ENCODE peak calls at places on chromosomes 4 and X, in six cellular contexts. G is heart left ventricle, H is GM06990, I is kidney epithelial cell, N is OCI-LY7, B is mesendoderm. O is an unnamed sample.

GRCh38 chrX:139823806-139824205 is 109.0 kb downstream of the ATP11C start:
- DNase-seq in G (no peak), H (no peak), I (no peak), N (no peak), B (no peak), O (no peak)

GRCh38 chr4:168059251-168059650 is 33.1 kb upstream of the ANXA10 start:
- DNase-seq in G (no peak), H (no peak), I (no peak), N (no peak), B (no peak), O (no peak)

GRCh38 chr4:2911868-2912267 is 51.3 kb downstream of the NOP14 start:
- DNase-seq in G (no peak), H (no peak), I (no peak), N (no peak), B (no peak), O (no peak)

GRCh38 chr4:93072292-93072691 is 756.3 kb upstream of the ATOH1 start:
- DNase-seq in G (no peak), H (no peak), I (no peak), N (no peak), B (no peak), O (no peak)

GRCh38 chr4:122469457-122469856 is 12.9 kb upstream of the IL2 start:
- DNase-seq in G (no peak), H (no peak), I (no peak), N (no peak), B (no peak), O (no peak)

GRCh38 chr4:126799971-126800722 is 832.6 kb upstream of the INTU start:
- DNase-seq in G (no peak), H (no peak), I (no peak), N (no peak), B (no peak), O (no peak)

GRCh38 chrX:7052541-7052940 is 95.0 kb upstream of the STS start:
- DNase-seq in G (no peak), H (no peak), I (no peak), N (no peak), B (no peak), O (no peak)

GRCh38 chrX:11791090-11791489 is 33.1 kb downstream of the MSL3 start:
- DNase-seq in G (no peak), H (no peak), I (no peak), N (no peak), B (peak; percentile 13), O (no peak)

DNA sequence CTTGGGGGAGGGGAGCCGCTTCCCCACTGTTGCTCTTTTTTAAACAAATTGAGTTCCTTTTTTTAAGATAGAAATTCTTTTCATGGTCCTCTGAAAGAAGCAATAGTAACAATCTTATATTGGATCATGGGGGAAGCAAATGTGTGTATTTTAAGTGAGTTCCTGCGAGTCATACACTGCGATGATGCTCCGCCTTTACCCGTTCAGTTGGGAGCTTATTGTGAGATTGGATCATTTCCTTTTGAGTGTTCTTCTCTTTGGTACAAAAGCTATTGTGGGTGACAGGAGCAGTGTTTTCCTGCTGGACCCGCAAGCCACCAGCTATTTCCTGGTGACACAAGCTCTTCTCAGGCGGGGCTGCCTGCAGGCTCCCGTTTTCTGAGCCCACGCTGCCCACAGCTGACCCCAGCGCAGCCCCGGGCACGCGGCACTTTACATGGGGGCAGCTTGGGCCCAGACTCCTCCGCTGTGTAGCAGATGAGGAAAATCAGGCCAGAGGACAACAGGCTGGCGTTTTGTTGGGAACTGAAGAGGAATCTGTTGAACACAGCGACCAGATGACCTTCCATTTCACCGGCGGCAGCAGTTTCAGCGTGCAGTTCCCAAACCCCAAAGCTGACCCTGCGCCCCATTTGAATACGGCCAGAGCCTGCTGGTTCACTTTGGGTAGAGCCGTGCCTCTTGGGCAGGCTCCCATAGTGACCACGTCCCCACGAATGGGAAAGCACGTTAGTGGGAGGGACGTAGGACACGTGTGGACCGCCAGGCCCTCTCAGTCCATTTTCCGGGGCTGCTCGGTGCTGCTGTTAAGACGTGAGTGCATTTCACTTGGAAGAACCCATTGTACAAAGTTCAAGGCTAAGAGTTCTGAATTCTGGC is 12.2 kb downstream of the TADA2B start:
- DNase-seq in G (peak; percentile 14), H (no peak), I (no peak), N (no peak), B (no peak), O (peak; percentile 54)
- H3K36me3 ChIP-seq in G (peaks cover 10% of the 10 kb centered on the region), H (peaks cover 8% of the 10 kb centered on the region), I (peaks cover 2% of the 10 kb centered on the region), N (peaks cover 59% of the 10 kb centered on the region), B (peaks cover 1% of the 10 kb centered on the region), O (no peaks in the 10 kb centered on the region)

DNA sequence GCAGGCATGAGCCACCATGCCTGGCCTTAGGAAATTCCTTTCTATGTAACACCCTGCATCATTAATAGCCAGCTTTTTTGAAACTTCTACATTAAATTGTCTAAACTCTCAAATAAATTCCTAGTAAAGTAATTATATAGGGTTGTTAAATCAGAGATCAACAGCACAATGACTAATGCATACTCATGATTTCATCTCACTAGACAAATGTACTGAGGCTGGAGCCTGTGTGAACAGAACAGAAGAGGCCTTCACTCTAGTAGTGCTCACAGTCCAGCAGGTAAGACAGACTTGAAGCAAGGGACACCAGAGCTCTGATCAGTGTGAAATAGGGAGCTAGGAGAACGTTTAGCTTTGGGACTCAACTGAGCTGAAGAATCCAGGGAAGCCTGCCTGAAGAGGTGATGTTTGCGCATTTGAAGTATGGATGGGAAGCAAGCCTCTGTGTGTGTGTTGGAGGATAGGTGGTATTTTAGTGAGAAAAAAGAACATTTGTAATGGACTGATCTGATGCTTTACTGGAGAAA is 3.9 kb downstream of the ZFP42 start:
- DNase-seq in G (no peak), H (no peak), I (no peak), N (no peak), B (no peak), O (no peak)
- H3K36me3 ChIP-seq in G (no peaks in the 10 kb centered on the region), H (no peaks in the 10 kb centered on the region), I (no peaks in the 10 kb centered on the region), N (no peaks in the 10 kb centered on the region), B (peaks cover 18% of the 10 kb centered on the region), O (no peaks in the 10 kb centered on the region)

GRCh38 chr4:140673729-140674128 is 82.5 kb downstream of the TBC1D9 start:
- DNase-seq in G (no peak), H (no peak), I (no peak), N (no peak), B (peak; percentile 31), O (no peak)
- H3K36me3 ChIP-seq in G (peaks cover 15% of the 10 kb centered on the region), H (no peaks in the 10 kb centered on the region), I (no peaks in the 10 kb centered on the region), N (peaks cover 19% of the 10 kb centered on the region), B (no peaks in the 10 kb centered on the region), O (peaks cover 4% of the 10 kb centered on the region)

GRCh38 chr4:124696182-124696581 is 16.4 kb downstream of the ANKRD50 start:
- DNase-seq in G (no peak), H (no peak), I (no peak), N (no peak), B (no peak), O (no peak)

GRCh38 chr4:124697441-124697840 is 15.1 kb downstream of the ANKRD50 start:
- DNase-seq in G (no peak), H (no peak), I (no peak), N (no peak), B (no peak), O (no peak)

GRCh38 chr4:124694306-124694705 is 18.2 kb downstream of the ANKRD50 start:
- DNase-seq in G (no peak), H (no peak), I (no peak), N (no peak), B (peak; percentile 14), O (no peak)

GRCh38 chr4:124691801-124692200 is 20.7 kb downstream of the ANKRD50 start:
- DNase-seq in G (no peak), H (no peak), I (no peak), N (no peak), B (no peak), O (no peak)

DNA sequence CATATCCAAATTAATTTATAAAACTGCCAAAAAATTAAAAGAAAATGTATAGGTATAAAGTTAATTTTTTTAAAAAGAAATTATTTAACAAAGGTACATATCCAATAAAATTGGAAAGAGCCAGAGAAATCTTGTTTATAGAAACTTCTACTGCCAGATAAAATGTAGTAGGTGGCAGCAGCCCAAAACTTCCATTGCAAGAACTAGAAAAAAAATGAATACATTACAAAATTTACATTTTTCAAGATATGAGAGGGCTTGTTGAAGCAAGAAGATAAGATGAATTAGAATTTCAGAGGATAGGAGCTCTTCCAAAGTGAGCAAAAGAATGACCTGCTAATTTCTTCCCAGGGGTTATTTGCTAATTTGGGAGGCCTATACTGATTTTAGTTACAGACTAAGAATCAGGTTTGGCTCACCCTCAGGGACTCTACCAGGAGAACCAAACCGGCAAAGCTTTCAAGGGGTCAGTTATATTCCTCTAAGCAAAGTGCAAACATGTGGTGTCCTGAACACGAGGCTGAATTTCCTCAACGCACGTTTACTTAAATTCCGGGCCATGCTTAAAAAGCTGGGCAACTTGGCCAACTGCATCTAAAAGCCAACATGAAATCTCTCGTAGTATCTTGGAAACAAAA is 17.5 kb downstream of the ANKRD50 start:
- DNase-seq in G (no peak), H (no peak), I (no peak), N (no peak), B (peak; percentile 51), O (no peak)
- H3K36me3 ChIP-seq in G (no peaks in the 10 kb centered on the region), H (no peaks in the 10 kb centered on the region), I (no peaks in the 10 kb centered on the region), N (no peaks in the 10 kb centered on the region), B (no peaks in the 10 kb centered on the region), O (no peaks in the 10 kb centered on the region)

DNA sequence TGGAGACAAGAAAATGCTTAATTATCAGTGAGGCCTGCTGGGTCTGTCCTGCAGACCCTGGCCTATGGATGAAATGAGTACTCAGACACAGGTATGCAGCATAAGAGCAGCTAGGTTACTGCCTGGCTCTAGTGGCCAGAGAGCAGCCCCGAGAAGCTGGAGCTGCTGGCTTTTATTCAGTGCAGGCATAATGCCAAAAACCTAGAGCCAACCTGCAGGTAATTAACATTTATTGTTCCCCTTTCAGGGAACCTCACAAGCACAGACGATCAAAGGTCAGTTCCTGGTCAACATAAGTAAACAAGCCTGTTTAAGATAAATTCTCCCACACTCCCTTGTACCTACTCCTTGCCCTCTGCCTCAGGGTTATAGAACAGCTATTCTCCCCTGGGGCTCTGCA is 13.3 kb downstream of the IDS start:
- DNase-seq in G (no peak), H (no peak), I (no peak), N (no peak), B (no peak), O (no peak)
- H3K36me3 ChIP-seq in G (no peaks in the 10 kb centered on the region), H (peaks cover 14% of the 10 kb centered on the region), I (peaks cover 1% of the 10 kb centered on the region), N (peaks cover 77% of the 10 kb centered on the region), B (no peaks in the 10 kb centered on the region), O (no peaks in the 10 kb centered on the region)

DNA sequence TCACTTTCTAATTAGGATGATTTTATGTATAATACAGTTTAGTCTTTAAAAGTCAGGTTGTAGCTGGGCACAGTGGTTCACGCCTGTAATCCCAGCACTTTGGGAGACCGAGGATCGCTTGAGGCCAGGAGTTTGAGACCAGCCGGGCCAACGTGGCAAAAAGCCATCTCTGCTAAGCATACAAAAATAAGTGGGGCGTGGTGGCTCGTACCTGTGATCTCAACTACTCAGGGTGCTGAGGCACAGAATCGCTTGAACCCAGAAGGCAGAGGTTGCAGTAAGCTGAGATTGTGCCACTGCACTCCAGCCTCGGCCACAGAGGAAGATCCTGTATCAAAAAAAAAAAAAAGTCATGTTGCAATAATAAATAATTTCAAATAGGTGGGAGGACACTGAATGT is 364.2 kb downstream of the BMPR1B start:
- DNase-seq in G (no peak), H (no peak), I (no peak), N (no peak), B (no peak), O (no peak)
- H3K36me3 ChIP-seq in G (no peaks in the 10 kb centered on the region), H (no peaks in the 10 kb centered on the region), I (no peaks in the 10 kb centered on the region), N (no peaks in the 10 kb centered on the region), B (no peaks in the 10 kb centered on the region), O (no peaks in the 10 kb centered on the region)

O was measured in aorta.